ENCODE peak calls at places on chromosomes 3 and 15, in seven cellular contexts. L is uterus, D is neural progenitor cell, I is HAP-1, C is astrocyte, G is fibroblast of lung, Z is BJ. U is an unnamed sample.

GRCh38 chr15:91385301-91385700 is 285.2 kb downstream of the SV2B start:
- DNase-seq in L (no peak), D (no peak), I (no peak), C (peak; percentile 94), G (peak; percentile 95), Z (no peak), U (no peak)

GRCh38 chr3:129577925-129578742 is 28.3 kb downstream of the PLXND1 start:
- DNase-seq in L (no peak), D (no peak), I (no peak), C (no peak), G (no peak), Z (no peak), U (no peak)

GRCh38 chr15:36757189-36757814 is 177.9 kb downstream of the CDIN1 start:
- DNase-seq in L (no peak), D (no peak), I (no peak), C (peak; percentile 70), G (peak; percentile 75), Z (no peak), U (no peak)

GRCh38 chr3:148940983-148941382 is 50.4 kb upstream of the GYG1 start:
- DNase-seq in L (no peak), D (no peak), I (no peak), C (no peak), G (no peak), Z (no peak), U (no peak)

GRCh38 chr3:6799264-6799915 is 61.5 kb upstream of the GRM7 start:
- DNase-seq in L (no peak), D (peak; percentile 61), I (peak; percentile 74), C (no peak), G (peak; percentile 15), Z (no peak), U (no peak)

GRCh38 chr3:125280966-125281365 is 68.4 kb upstream of the SLC12A8 start:
- DNase-seq in L (no peak), D (no peak), I (peak; percentile 86), C (peak; percentile 88), G (peak; percentile 89), Z (no peak), U (peak; percentile 11)

GRCh38 chr3:14283821-14284438 is 105.3 kb downstream of the LSM3 start:
- DNase-seq in L (no peak), D (no peak), I (no peak), C (no peak), G (no peak), Z (peak; percentile 64), U (no peak)

GRCh38 chr3:134974621-134975020 is 179.6 kb downstream of the EPHB1 start:
- DNase-seq in L (no peak), D (no peak), I (no peak), C (no peak), G (no peak), Z (no peak), U (no peak)

GRCh38 chr15:49468440-49468839 is 45.4 kb downstream of the FGF7 start:
- DNase-seq in L (no peak), D (no peak), I (no peak), C (no peak), G (no peak), Z (peak; percentile 32), U (no peak)

GRCh38 chr15:41853831-41854230 is 15.2 kb downstream of the PLA2G4B start:
- DNase-seq in L (no peak), D (no peak), I (no peak), C (no peak), G (no peak), Z (no peak), U (no peak)

DNA sequence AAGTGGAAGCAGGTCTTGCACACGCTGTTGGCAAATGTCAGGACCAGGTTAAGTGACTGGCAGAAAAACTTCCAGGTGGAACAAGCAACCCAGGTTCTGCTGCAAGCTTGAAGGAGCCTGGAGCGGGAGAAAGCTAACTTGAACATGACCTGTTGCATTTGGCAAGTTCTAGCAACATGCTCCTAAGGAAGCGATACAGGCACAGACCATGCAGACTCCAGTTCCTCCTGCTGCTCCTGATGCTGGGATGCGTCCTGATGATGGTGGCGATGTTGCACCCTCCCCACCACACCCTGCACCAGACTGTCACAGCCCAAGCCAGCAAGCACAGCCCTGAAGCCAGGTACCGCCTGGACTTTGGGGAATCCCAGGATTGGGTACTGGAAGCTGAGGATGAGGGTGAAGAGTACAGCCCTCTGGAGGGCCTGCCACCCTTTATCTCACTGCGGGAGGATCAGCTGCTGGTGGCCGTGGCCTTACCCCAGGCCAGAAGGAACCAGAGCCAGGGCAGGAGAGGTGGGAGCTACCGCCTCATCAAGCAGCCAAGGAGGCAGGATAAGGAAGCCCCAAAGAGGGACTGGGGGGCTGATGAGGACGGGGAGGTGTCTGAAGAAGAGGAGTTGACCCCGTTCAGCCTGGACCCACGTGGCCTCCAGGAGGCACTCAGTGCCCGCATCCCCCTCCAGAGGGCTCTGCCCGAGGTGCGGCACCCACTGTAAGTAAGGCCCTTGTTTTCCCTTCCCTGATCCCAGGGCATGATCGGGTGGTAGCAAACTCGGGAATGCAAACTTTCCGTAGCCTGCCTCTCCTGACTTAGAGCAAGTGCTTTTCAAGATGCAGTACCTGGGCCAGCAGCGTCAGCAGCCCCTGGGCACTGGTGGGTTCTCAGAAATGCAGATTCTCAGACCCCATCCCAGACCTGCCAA is 759 bp downstream of the GALNT15 start:
- DNase-seq in L (no peak), D (no peak), I (no peak), C (peak; percentile 33), G (peak; percentile 33), Z (no peak), U (no peak)
- H3K4me3 ChIP-seq in L (peak overlapping the region; percentile 40), D (no peak overlapping the region), I (no peak overlapping the region), C (peak overlapping the region; percentile 0), G (no peak overlapping the region), Z (peak overlapping the region; percentile 9), U (peak overlapping the region; percentile 57)

DNA sequence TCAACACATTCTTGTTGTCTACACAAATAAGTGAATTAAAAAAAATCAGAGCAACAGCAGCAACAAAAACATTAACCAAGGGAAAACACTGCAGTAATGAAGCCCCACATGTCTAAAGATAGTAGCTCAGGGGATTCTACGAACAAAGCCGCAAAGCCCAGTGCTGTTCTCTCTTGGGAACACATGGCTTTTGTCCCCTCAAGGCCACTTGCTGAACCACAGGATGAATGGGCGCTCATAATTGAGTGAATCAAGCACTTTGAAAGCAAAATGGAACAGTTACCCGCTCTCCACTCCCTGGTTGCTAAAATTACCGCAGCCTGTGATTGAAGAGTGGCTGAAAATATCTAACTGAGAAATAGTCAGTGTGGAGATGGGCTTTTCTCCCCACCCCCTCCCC is 39.6 kb downstream of the RASGRF1 start:
- DNase-seq in L (no peak), D (peak; percentile 56), I (peak; percentile 59), C (no peak), G (no peak), Z (no peak), U (no peak)
- H3K4me3 ChIP-seq in L (no peak overlapping the region), D (no peak overlapping the region), I (no peak overlapping the region), C (no peak overlapping the region), G (no peak overlapping the region), Z (no peak overlapping the region), U (no peak overlapping the region)

DNA sequence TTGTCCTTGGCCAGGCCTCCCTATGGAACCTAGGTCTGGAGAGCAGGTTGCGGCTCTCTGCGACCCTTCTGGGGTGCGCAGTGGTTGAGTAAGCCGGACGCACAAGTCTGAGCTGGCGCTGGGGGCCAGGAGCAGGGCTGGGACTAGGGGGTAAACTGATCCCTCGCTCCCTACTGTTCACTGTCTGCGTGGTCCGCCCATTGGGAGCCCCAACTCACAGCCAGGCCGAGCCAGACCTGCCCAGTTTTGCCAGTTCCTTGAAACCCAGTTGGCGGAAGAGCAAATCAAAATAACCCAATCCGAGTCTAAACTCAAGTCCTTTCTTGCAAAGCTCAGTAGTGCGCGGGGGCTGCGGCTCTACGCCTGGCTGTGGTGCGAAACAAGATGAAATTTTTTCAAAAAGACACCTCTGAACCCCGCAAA is 17.5 kb downstream of the RGMA start:
- DNase-seq in L (no peak), D (peak; percentile 53), I (peak; percentile 55), C (no peak), G (peak; percentile 17), Z (no peak), U (no peak)
- H3K4me3 ChIP-seq in L (peak overlapping the region; percentile 78), D (peak overlapping the region; percentile 95), I (peak overlapping the region; percentile 78), C (peak overlapping the region; percentile 63), G (peak overlapping the region; percentile 62), Z (peak overlapping the region; percentile 66), U (peak overlapping the region; percentile 70)

DNA sequence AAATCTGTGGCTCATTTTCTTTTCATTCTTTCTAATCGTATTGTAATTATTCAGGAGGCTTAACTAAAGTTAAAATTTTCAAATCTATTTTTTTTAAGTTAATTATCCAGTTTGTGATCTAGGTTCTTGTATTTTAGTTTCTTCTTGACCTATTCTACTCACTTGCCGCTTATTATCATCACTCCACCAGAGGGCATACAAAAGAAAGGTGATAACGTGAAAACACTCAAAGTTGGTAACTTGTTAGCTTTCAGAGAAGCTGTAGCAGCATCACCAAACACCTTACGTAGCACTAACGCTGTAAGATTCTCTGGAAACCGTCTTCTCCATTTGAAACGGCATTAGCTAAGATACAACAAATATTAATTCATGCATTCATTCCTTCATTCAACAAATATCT is 4.8 kb downstream of the GNB4 start:
- DNase-seq in L (no peak), D (peak; percentile 39), I (no peak), C (no peak), G (no peak), Z (no peak), U (no peak)
- H3K4me3 ChIP-seq in L (no peak overlapping the region), D (no peak overlapping the region), I (no peak overlapping the region), C (no peak overlapping the region), G (no peak overlapping the region), Z (no peak overlapping the region), U (no peak overlapping the region)

DNA sequence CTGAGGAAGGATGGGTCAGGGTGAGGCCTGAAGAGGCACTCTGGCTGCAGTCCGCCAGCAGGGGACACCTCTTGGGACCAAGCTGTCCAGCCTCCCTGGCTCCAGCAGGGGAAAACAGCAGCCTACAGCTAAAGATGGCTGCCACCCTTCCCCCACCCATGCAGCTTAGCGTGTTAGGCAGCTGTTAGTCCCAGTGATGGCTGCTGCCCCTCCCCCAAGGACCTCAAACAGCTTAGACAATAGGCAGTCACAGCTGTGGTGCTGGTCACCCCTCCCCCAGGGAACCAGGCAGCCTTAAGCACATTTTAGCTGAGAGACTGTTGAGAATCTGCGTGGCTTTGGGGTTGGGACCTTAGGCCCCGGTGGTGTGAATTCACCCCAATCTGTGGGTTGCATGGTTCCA is 140.4 kb upstream of the CADPS start:
- DNase-seq in L (no peak), D (peak; percentile 93), I (peak; percentile 50), C (no peak), G (peak; percentile 9), Z (no peak), U (peak; percentile 29)
- H3K4me3 ChIP-seq in L (no peak overlapping the region), D (no peak overlapping the region), I (no peak overlapping the region), C (no peak overlapping the region), G (no peak overlapping the region), Z (no peak overlapping the region), U (no peak overlapping the region)

U was measured in dorsolateral prefrontal cortex.